ENCODE peak calls at places on chromosomes 2 and 18, in eight cellular contexts. O is H4; K is HEK293T; N is spleen; Z is amniotic stem cell; Y is aorta; I is stimulated activated CD4-positive, alpha-beta T cell treated with anti-CD3 and anti-CD28 coated beads, Interleukin-15, amount 100 ng/mL, for 24 hours; L is iPS DF 19.7. D is an unnamed sample.

GRCh38 chr2:953975-954686 is 3.5 kb downstream of the SNTG2 start:
- DNase-seq in O (no peak), K (no peak), N (peak), Z (peak), Y (no peak), I (no peak), L (no peak), D (no peak)

GRCh38 chr18:11529081-11529480 is 80.3 kb upstream of the SLC35G4 start:
- DNase-seq in O (no peak), K (no peak), N (no peak), Z (no peak), Y (no peak), I (no peak), L (no peak), D (no peak)

GRCh38 chr2:84792856-84793522 is 87.9 kb downstream of the TRABD2A start:
- DNase-seq in O (no peak), K (no peak), N (no peak), Z (no peak), Y (no peak), I (no peak), L (no peak), D (no peak)

GRCh38 chr2:165902929-165903328 is 50.6 kb downstream of the TTC21B start:
- DNase-seq in O (peak), K (no peak), N (no peak), Z (no peak), Y (no peak), I (no peak), L (no peak), D (no peak)

GRCh38 chr2:186276909-186277308 is 209.2 kb upstream of the ZC3H15 start:
- DNase-seq in O (no peak), K (no peak), N (no peak), Z (no peak), Y (no peak), I (no peak), L (no peak), D (no peak)

GRCh38 chr2:7887441-7887840 is 794.4 kb upstream of the ID2 start:
- DNase-seq in O (no peak), K (no peak), N (no peak), Z (no peak), Y (no peak), I (no peak), L (no peak), D (no peak)

GRCh38 chr18:79792096-79792987 is 5.4 kb upstream of the KCNG2 start:
- DNase-seq in O (no peak), K (no peak), N (peak), Z (no peak), Y (peak), I (no peak), L (no peak), D (no peak)

GRCh38 chr2:129262934-129263333 is 716.5 kb upstream of the RAB6C start:
- DNase-seq in O (no peak), K (no peak), N (no peak), Z (no peak), Y (no peak), I (no peak), L (no peak), D (no peak)

GRCh38 chr2:54459037-54459441 is 2.9 kb downstream of the SPTBN1 start:
- DNase-seq in O (no peak), K (no peak), N (no peak), Z (no peak), Y (no peak), I (no peak), L (no peak), D (no peak)

GRCh38 chr2:236715077-236715476 is 145.5 kb downstream of the ACKR3 start:
- DNase-seq in O (no peak), K (no peak), N (peak), Z (no peak), Y (no peak), I (no peak), L (no peak), D (no peak)

GRCh38 chr2:150449856-150450255 is 37.6 kb downstream of the RND3 start:
- DNase-seq in O (no peak), K (no peak), N (no peak), Z (no peak), Y (no peak), I (no peak), L (no peak), D (no peak)

GRCh38 chr2:78351208-78351607 is 674.3 kb upstream of the REG3G start:
- DNase-seq in O (peak), K (peak), N (no peak), Z (no peak), Y (no peak), I (no peak), L (no peak), D (no peak)

GRCh38 chr2:101809656-101810055 is 112.1 kb downstream of the MAP4K4 start:
- DNase-seq in O (no peak), K (no peak), N (no peak), Z (no peak), Y (no peak), I (no peak), L (no peak), D (no peak)

GRCh38 chr18:48788378-48788777 is 162.4 kb downstream of the SMAD7 start:
- DNase-seq in O (no peak), K (no peak), N (peak), Z (no peak), Y (no peak), I (no peak), L (no peak), D (no peak)

GRCh38 chr2:33116799-33117198 is 170.0 kb downstream of the LTBP1 start:
- DNase-seq in O (no peak), K (no peak), N (no peak), Z (no peak), Y (no peak), I (no peak), L (no peak), D (no peak)

GRCh38 chr2:3423492-3424170 is 44.1 kb downstream of the TRAPPC12 start:
- DNase-seq in O (peak), K (peak), N (peak), Z (no peak), Y (peak), I (peak), L (no peak), D (peak)

GRCh38 chr2:3664925-3665324 is 6.9 kb downstream of the ALLC start:
- DNase-seq in O (no peak), K (no peak), N (no peak), Z (no peak), Y (no peak), I (no peak), L (no peak), D (no peak)

GRCh38 chr2:218180728-218181127 is 14.0 kb upstream of the CXCR1 start:
- DNase-seq in O (no peak), K (no peak), N (no peak), Z (no peak), Y (no peak), I (no peak), L (no peak), D (no peak)

GRCh38 chr2:36416370-36417165 is 61.0 kb downstream of the CRIM1 start:
- DNase-seq in O (no peak), K (no peak), N (no peak), Z (no peak), Y (no peak), I (no peak), L (no peak), D (no peak)

GRCh38 chr2:112884869-112885502 is 26.0 kb upstream of the IL37 start:
- DNase-seq in O (no peak), K (peak), N (peak), Z (no peak), Y (peak), I (peak), L (peak), D (peak)

GRCh38 chr18:55452123-55452611 is 135.8 kb downstream of the TCF4 start:
- DNase-seq in O (no peak), K (no peak), N (no peak), Z (no peak), Y (no peak), I (no peak), L (no peak), D (no peak)

GRCh38 chr2:193250389-193250788 is 1055.7 kb upstream of the TMEFF2 start:
- DNase-seq in O (no peak), K (no peak), N (no peak), Z (no peak), Y (no peak), I (no peak), L (no peak), D (no peak)

GRCh38 chr2:216635171-216635570 is 2.0 kb downstream of the IGFBP2 start:
- DNase-seq in O (no peak), K (no peak), N (no peak), Z (peak), Y (no peak), I (no peak), L (no peak), D (peak)

GRCh38 chr2:207975910-207976309 is 49.4 kb downstream of the PLEKHM3 start:
- DNase-seq in O (no peak), K (no peak), N (no peak), Z (no peak), Y (no peak), I (no peak), L (no peak), D (no peak)

GRCh38 chr18:36634573-36635216 is 194.1 kb downstream of the TPGS2 start:
- DNase-seq in O (no peak), K (no peak), N (no peak), Z (no peak), Y (no peak), I (no peak), L (no peak), D (no peak)

GRCh38 chr2:100281521-100282438 is 40.5 kb downstream of the LONRF2 start:
- DNase-seq in O (no peak), K (no peak), N (no peak), Z (no peak), Y (no peak), I (no peak), L (no peak), D (no peak)

GRCh38 chr2:217604527-217605279 is 398.1 kb downstream of the TNS1 start:
- DNase-seq in O (no peak), K (no peak), N (no peak), Z (no peak), Y (no peak), I (no peak), L (no peak), D (no peak)

GRCh38 chr18:60018801-60019462 is 119.1 kb downstream of the PMAIP1 start:
- DNase-seq in O (peak), K (no peak), N (no peak), Z (no peak), Y (no peak), I (no peak), L (no peak), D (no peak)

D was measured in GM13976.